ENCODE peak calls at places on chromosomes 3 and 15, in four cellular contexts. L, C, H and F are unnamed samples. For H3K4me1, the result is how much of the 10 kb centered on the place peaks cover.

GRCh38 chr3:58999134-58999778 is 50.6 kb downstream of the CFAP20DC start:
- DNase-seq in L (no peak), C (no peak), H (no peak), F (no peak)

GRCh38 chr3:57043518-57043917 is 16.9 kb upstream of the SPATA12 start:
- DNase-seq in L (no peak), H (no peak), C (no peak), F (peak)

GRCh38 chr3:9170851-9171160 is 78.6 kb downstream of the SRGAP3 start:
- DNase-seq in L (no peak), H (no peak), C (no peak), F (no peak)

GRCh38 chr3:24605511-24605910 is 110.9 kb upstream of the THRB start:
- DNase-seq in C (no peak), H (no peak), L (no peak), F (no peak)

GRCh38 chr3:157785071-157785826 is 282.0 kb upstream of the VEPH1 start:
- DNase-seq in L (no peak), H (peak), C (peak), F (no peak)

GRCh38 chr3:169554606-169555005 is 108.9 kb downstream of the MECOM start:
- DNase-seq in C (no peak), L (no peak), H (no peak), F (no peak)

GRCh38 chr3:184718431-184718830 is 6.6 kb upstream of the MAGEF1 start:
- DNase-seq in C (no peak), H (no peak), L (no peak), F (no peak)

GRCh38 chr15:29528276-29528675 is 258.7 kb upstream of the NSMCE3 start:
- DNase-seq in L (no peak), H (no peak), C (no peak), F (no peak)

GRCh38 chr3:4904801-4905695 is 74.2 kb upstream of the BHLHE40 start:
- DNase-seq in C (no peak), L (no peak), H (no peak), F (no peak)

GRCh38 chr3:135860761-135861160 is 104.8 kb upstream of the PPP2R3A start:
- DNase-seq in C (no peak), H (no peak), L (no peak), F (no peak)

GRCh38 chr3:100033184-100033583 is 81.1 kb downstream of the FILIP1L start:
- DNase-seq in C (no peak), L (no peak), H (no peak), F (no peak)

GRCh38 chr3:128323206-128324081 is 143.2 kb downstream of the DNAJB8 start:
- DNase-seq in H (no peak), C (no peak), L (peak), F (no peak)

GRCh38 chr15:74543583-74543982 is 2.6 kb downstream of the ARID3B start:
- DNase-seq in H (no peak), L (no peak), C (no peak), F (no peak)

GRCh38 chr3:139074565-139075115 is 29.9 kb upstream of the PRR23C start:
- DNase-seq in C (no peak), H (no peak), L (no peak), F (no peak)

GRCh38 chr3:70926835-70927234 is 614.4 kb upstream of the MDFIC2 start:
- DNase-seq in H (no peak), L (no peak), C (no peak), F (no peak)

GRCh38 chr3:99645277-99646106 is 7.1 kb downstream of the COL8A1 start:
- DNase-seq in L (no peak), C (peak), H (peak), F (no peak)

GRCh38 chr15:56460046-56460445 is 4.9 kb downstream of the MNS1 start:
- DNase-seq in C (no peak), L (no peak), H (no peak), F (no peak)

GRCh38 chr3:168123211-168124173 is 27.8 kb upstream of the GOLIM4 start:
- DNase-seq in C (no peak), L (no peak), H (no peak), F (no peak)

GRCh38 chr3:101189786-101190185 is 130.6 kb downstream of the IMPG2 start:
- DNase-seq in L (no peak), C (no peak), H (no peak), F (no peak)

GRCh38 chr15:75327491-75327890 is 8.4 kb upstream of the COMMD4 start:
- DNase-seq in H (no peak), C (no peak), L (no peak), F (no peak)

GRCh38 chr15:70267306-70267705 is 169.6 kb upstream of the TLE3 start:
- DNase-seq in H (no peak), L (no peak), C (no peak), F (peak)

GRCh38 chr15:70267879-70268278 is 170.2 kb upstream of the TLE3 start:
- DNase-seq in L (no peak), H (no peak), C (no peak), F (no peak)

GRCh38 chr15:70265466-70265978 is 167.8 kb upstream of the TLE3 start:
- DNase-seq in C (no peak), H (no peak), L (no peak), F (peak)

GRCh38 chr15:70265986-70266385 is 168.3 kb upstream of the TLE3 start:
- DNase-seq in L (no peak), C (no peak), H (no peak), F (no peak)

DNA sequence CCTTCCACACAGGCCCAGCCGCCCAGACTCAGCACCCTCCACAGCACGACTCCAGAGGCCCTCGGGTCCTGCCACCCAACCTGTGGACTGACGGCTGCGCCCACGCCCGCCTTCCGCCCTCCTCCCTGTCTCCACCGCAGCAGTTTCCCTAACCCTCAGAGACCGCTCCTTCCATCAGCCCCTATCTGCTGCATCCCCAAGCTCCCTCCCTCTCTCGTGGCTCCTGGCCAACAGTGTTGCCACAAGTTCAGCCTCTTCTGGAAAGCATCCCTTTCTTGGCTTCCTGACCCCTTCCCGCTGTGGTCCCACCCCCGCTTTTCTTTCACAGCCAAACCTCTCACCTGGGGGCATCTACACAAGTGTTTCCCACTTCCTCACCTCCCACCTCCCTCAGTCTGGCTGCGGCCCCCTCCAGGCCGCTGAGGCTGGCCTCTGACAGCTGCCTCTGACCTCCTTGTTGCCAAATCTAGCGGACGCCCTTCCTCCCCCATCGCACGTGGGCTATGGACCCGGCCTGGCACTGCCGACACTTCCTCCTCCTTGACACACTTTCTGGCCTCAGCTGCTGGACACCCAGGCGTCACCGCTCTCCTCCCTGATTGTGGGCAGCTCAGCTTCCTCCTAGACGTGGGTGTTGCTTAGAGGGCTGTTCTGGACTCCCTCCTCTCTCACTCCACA is 168.8 kb upstream of the TLE3 start:
- DNase-seq in H (no peak), L (peak), C (no peak), F (peak)
- H3K4me1 ChIP-seq in H (under half), L (under half), C (under half), F (half or more)

GRCh38 chr15:90340345-90340744 is 11.7 kb upstream of the ZNF774 start:
- DNase-seq in C (peak), H (peak), L (no peak), F (no peak)

GRCh38 chr15:90344632-90345031 is 7.5 kb upstream of the ZNF774 start:
- DNase-seq in C (no peak), H (no peak), L (no peak), F (no peak)

GRCh38 chr15:90342655-90343054 is 9.4 kb upstream of the ZNF774 start:
- DNase-seq in L (no peak), C (no peak), H (no peak), F (no peak)

GRCh38 chr15:90345859-90346258 is 6.2 kb upstream of the ZNF774 start:
- DNase-seq in H (no peak), L (peak), C (no peak), F (no peak)

GRCh38 chr15:90343391-90343790 is 8.7 kb upstream of the ZNF774 start:
- DNase-seq in L (no peak), C (no peak), H (no peak), F (no peak)
- H3K4me3 ChIP-seq in L (no peak), C (no peak), H (no peak), F (no peak)

GRCh38 chr15:85943825-85944224 is 135.8 kb upstream of the AGBL1 start:
- DNase-seq in C (no peak), H (no peak), L (no peak), F (no peak)

GRCh38 chr15:85946986-85947385 is 132.7 kb upstream of the AGBL1 start:
- DNase-seq in L (no peak), H (no peak), C (no peak), F (no peak)

GRCh38 chr15:85937661-85938060 is 142.0 kb upstream of the AGBL1 start:
- DNase-seq in L (no peak), C (no peak), H (no peak), F (no peak)

GRCh38 chr15:85941186-85941855 is 138.3 kb upstream of the AGBL1 start:
- DNase-seq in L (no peak), C (no peak), H (no peak), F (no peak)
- TF ChIP-seq POLR2AphosphoS5 in L (no peak), C (no peak), H (no peak), F (no peak)

DNA sequence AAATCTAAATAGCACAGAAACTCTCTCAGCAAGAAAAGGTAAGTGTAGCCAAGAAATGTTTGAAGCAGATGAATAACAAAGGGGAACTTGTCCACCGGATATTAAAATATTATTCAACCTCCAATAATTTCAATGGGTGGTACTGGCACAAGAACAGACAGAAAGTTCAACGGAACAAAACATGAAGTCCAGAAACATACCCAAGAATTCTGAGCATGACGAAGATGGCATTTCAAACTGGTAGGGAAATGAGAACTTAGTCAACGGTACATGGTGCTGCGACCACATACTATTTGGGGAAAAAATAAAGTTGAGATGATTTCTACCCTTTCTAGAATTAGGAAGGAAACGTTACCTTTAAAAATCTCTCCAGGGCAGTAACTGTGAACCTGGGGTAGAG is 5.5 kb downstream of the CHSY1 start:
- DNase-seq in H (no peak), C (no peak), L (no peak), F (no peak)
- H3K4me1 ChIP-seq in H (half or more), C (under half), L (half or more), F (half or more)

GRCh38 chr15:66844041-66844746 is 142.2 kb downstream of the SMAD6 start:
- DNase-seq in H (no peak), L (no peak), C (no peak), F (no peak)
- H3K4me3 ChIP-seq in H (no peak), L (no peak), C (no peak), F (no peak)

GRCh38 chr15:90883971-90884718 is at the start of gene FES:
- DNase-seq in L (no peak), H (no peak), C (no peak), F (peak)
- TF ChIP-seq POLR2AphosphoS5 in L (no peak), H (no peak), C (no peak), F (peak)